ENCODE peak calls at places on chromosomes 5 and 9, in six cellular contexts. V is activated CD4-positive, alpha-beta T cell treated with anti-CD3 and anti-CD28 coated beads, Interleukin-2, amount 50 U/mL, for 1 hour; E is NB4; L is HS-5; H is pulmonary artery endothelial cell; G is fibroblast of lung. A is an unnamed sample.

GRCh38 chr5:104793031-104793430 is 1230.4 kb upstream of the NUDT12 start:
- DNase-seq in V (no peak), E (no peak), L (peak; percentile 29), H (no peak), G (peak; percentile 58), A (no peak)

GRCh38 chr5:151477106-151477505 is 29.7 kb downstream of the SLC36A1 start:
- DNase-seq in V (no peak), H (no peak), G (peak; percentile 21), E (peak; percentile 57), L (no peak), A (no peak)

GRCh38 chr9:130583271-130583670 is 3.9 kb downstream of the FUBP3 start:
- DNase-seq in H (no peak), V (no peak), L (no peak), G (no peak), E (no peak), A (no peak)

GRCh38 chr5:135344351-135344750 is 54.7 kb downstream of the MACROH2A1 start:
- DNase-seq in H (no peak), E (no peak), V (no peak), L (no peak), G (no peak), A (no peak)

GRCh38 chr5:73967347-73967746 is 341.4 kb downstream of the ARHGEF28 start:
- DNase-seq in V (no peak), L (no peak), E (no peak), G (no peak), H (no peak), A (no peak)

GRCh38 chr9:119827126-119827525 is 457.9 kb upstream of the BRINP1 start:
- DNase-seq in V (no peak), L (no peak), E (no peak), G (no peak), H (no peak), A (no peak)

GRCh38 chr5:153159611-153160010 is 330.9 kb upstream of the GRIA1 start:
- DNase-seq in V (no peak), H (no peak), E (no peak), L (no peak), G (peak; percentile 10), A (no peak)

GRCh38 chr5:130992095-130992494 is 173.0 kb downstream of the HINT1 start:
- DNase-seq in E (no peak), G (no peak), L (peak; percentile 80), V (no peak), H (no peak), A (no peak)

GRCh38 chr5:116666901-116667300 is 92.3 kb upstream of the SEMA6A start:
- DNase-seq in G (no peak), E (no peak), H (no peak), V (no peak), L (no peak), A (no peak)

GRCh38 chr5:175734016-175734415 is 76.1 kb downstream of the HRH2 start:
- DNase-seq in H (no peak), E (no peak), G (no peak), L (no peak), V (no peak), A (no peak)

GRCh38 chr9:18499987-18500386 is 26.0 kb downstream of the ADAMTSL1 start:
- DNase-seq in V (no peak), H (no peak), E (no peak), L (no peak), G (no peak), A (no peak)

A was measured in adrenal gland.